ENCODE peak calls at places on chromosomes 12 and 14, in eight cellular contexts. One of them, this sample, is unnamed.
A peak's percentile ranks its signal among the peaks of the same experiment; 100 is the strongest.

GRCh38 chr14:91897121-91897701 is 29.9 kb upstream of the TC2N start:
- DNase-seq in thoracic aorta: peak; percentile 84
- DNase-seq in RWPE1: no peak
- DNase-seq in colonic mucosa: no peak
- DNase-seq in AG04450: no peak
- DNase-seq in IMR-90: peak; percentile 68
- DNase-seq in dorsolateral prefrontal cortex: peak; percentile 75
- DNase-seq in A549: no peak
- DNase-seq in this sample: peak; percentile 70

GRCh38 chr14:92690171-92691011 is 58.0 kb downstream of the LGMN start:
- DNase-seq in thoracic aorta: no peak
- DNase-seq in RWPE1: peak; percentile 74
- DNase-seq in colonic mucosa: peak; percentile 57
- DNase-seq in AG04450: peak; percentile 10
- DNase-seq in IMR-90: peak; percentile 59
- DNase-seq in dorsolateral prefrontal cortex: peak; percentile 40
- DNase-seq in A549: peak; percentile 77
- DNase-seq in this sample: peak; percentile 75

GRCh38 chr14:88669346-88669745 is 106.5 kb downstream of the ZC3H14 start:
- DNase-seq in thoracic aorta: no peak
- DNase-seq in RWPE1: no peak
- DNase-seq in colonic mucosa: no peak
- DNase-seq in AG04450: no peak
- DNase-seq in IMR-90: no peak
- DNase-seq in dorsolateral prefrontal cortex: no peak
- DNase-seq in A549: no peak
- DNase-seq in this sample: peak; percentile 53

GRCh38 chr12:94157891-94158495 is 9.6 kb downstream of the PLXNC1 start:
- DNase-seq in thoracic aorta: no peak
- DNase-seq in RWPE1: no peak
- DNase-seq in colonic mucosa: no peak
- DNase-seq in AG04450: no peak
- DNase-seq in IMR-90: no peak
- DNase-seq in dorsolateral prefrontal cortex: no peak
- DNase-seq in A549: no peak
- DNase-seq in this sample: no peak

GRCh38 chr12:32437095-32437515 is 37.7 kb downstream of the FGD4 start:
- DNase-seq in thoracic aorta: no peak
- DNase-seq in RWPE1: peak; percentile 93
- DNase-seq in colonic mucosa: no peak
- DNase-seq in AG04450: peak; percentile 81
- DNase-seq in IMR-90: peak; percentile 92
- DNase-seq in dorsolateral prefrontal cortex: no peak
- DNase-seq in A549: peak; percentile 81
- DNase-seq in this sample: no peak

GRCh38 chr14:60488175-60488574 is 2.3 kb upstream of the C14orf39 start:
- DNase-seq in thoracic aorta: no peak
- DNase-seq in RWPE1: no peak
- DNase-seq in colonic mucosa: no peak
- DNase-seq in AG04450: no peak
- DNase-seq in IMR-90: no peak
- DNase-seq in dorsolateral prefrontal cortex: no peak
- DNase-seq in A549: no peak
- DNase-seq in this sample: no peak

GRCh38 chr14:29743566-29743965 is 184.1 kb downstream of the PRKD1 start:
- DNase-seq in thoracic aorta: no peak
- DNase-seq in RWPE1: no peak
- DNase-seq in colonic mucosa: no peak
- DNase-seq in AG04450: no peak
- DNase-seq in IMR-90: no peak
- DNase-seq in dorsolateral prefrontal cortex: no peak
- DNase-seq in A549: no peak
- DNase-seq in this sample: no peak

GRCh38 chr14:51616724-51617409 is 34.8 kb upstream of the FRMD6 start:
- DNase-seq in thoracic aorta: no peak
- DNase-seq in RWPE1: peak; percentile 81
- DNase-seq in colonic mucosa: no peak
- DNase-seq in AG04450: peak; percentile 78
- DNase-seq in IMR-90: peak; percentile 94
- DNase-seq in dorsolateral prefrontal cortex: no peak
- DNase-seq in A549: peak; percentile 15
- DNase-seq in this sample: no peak

GRCh38 chr12:19764408-19764807 is 325.1 kb downstream of the AEBP2 start:
- DNase-seq in thoracic aorta: no peak
- DNase-seq in RWPE1: no peak
- DNase-seq in colonic mucosa: no peak
- DNase-seq in AG04450: no peak
- DNase-seq in IMR-90: peak; percentile 51
- DNase-seq in dorsolateral prefrontal cortex: no peak
- DNase-seq in A549: no peak
- DNase-seq in this sample: no peak

GRCh38 chr14:102316746-102317563 is 2.6 kb upstream of the ZNF839 start:
- DNase-seq in thoracic aorta: peak; percentile 64
- DNase-seq in RWPE1: peak; percentile 85
- DNase-seq in colonic mucosa: peak; percentile 94
- DNase-seq in AG04450: peak; percentile 74
- DNase-seq in IMR-90: peak; percentile 91
- DNase-seq in dorsolateral prefrontal cortex: peak; percentile 97
- DNase-seq in A549: peak; percentile 86
- DNase-seq in this sample: peak; percentile 98

GRCh38 chr14:61260939-61261776 is 20.0 kb downstream of the TMEM30B start:
- DNase-seq in thoracic aorta: no peak
- DNase-seq in RWPE1: no peak
- DNase-seq in colonic mucosa: no peak
- DNase-seq in AG04450: peak; percentile 61
- DNase-seq in IMR-90: peak; percentile 90
- DNase-seq in dorsolateral prefrontal cortex: no peak
- DNase-seq in A549: no peak
- DNase-seq in this sample: peak; percentile 52

GRCh38 chr14:91985008-91985407 is 37.5 kb upstream of the FBLN5 start:
- DNase-seq in thoracic aorta: no peak
- DNase-seq in RWPE1: no peak
- DNase-seq in colonic mucosa: no peak
- DNase-seq in AG04450: peak; percentile 24
- DNase-seq in IMR-90: peak; percentile 80
- DNase-seq in dorsolateral prefrontal cortex: no peak
- DNase-seq in A549: no peak
- DNase-seq in this sample: no peak

GRCh38 chr12:57164966-57165365 is 17.5 kb upstream of the LRP1-AS start:
- DNase-seq in thoracic aorta: no peak
- DNase-seq in RWPE1: no peak
- DNase-seq in colonic mucosa: no peak
- DNase-seq in AG04450: no peak
- DNase-seq in IMR-90: peak; percentile 44
- DNase-seq in dorsolateral prefrontal cortex: no peak
- DNase-seq in A549: no peak
- DNase-seq in this sample: peak; percentile 72

GRCh38 chr12:109670647-109671046 is 43.0 kb upstream of the FAM222A start:
- DNase-seq in thoracic aorta: no peak
- DNase-seq in RWPE1: no peak
- DNase-seq in colonic mucosa: no peak
- DNase-seq in AG04450: no peak
- DNase-seq in IMR-90: no peak
- DNase-seq in dorsolateral prefrontal cortex: no peak
- DNase-seq in A549: no peak
- DNase-seq in this sample: peak; percentile 69

GRCh38 chr14:36493761-36494160 is 26.3 kb downstream of the NKX2-1 start:
- DNase-seq in thoracic aorta: no peak
- DNase-seq in RWPE1: no peak
- DNase-seq in colonic mucosa: no peak
- DNase-seq in AG04450: no peak
- DNase-seq in IMR-90: no peak
- DNase-seq in dorsolateral prefrontal cortex: no peak
- DNase-seq in A549: no peak
- DNase-seq in this sample: no peak

GRCh38 chr12:110222027-110222426 is 59.0 kb upstream of the ATP2A2 start:
- DNase-seq in thoracic aorta: no peak
- DNase-seq in RWPE1: no peak
- DNase-seq in colonic mucosa: no peak
- DNase-seq in AG04450: no peak
- DNase-seq in IMR-90: no peak
- DNase-seq in dorsolateral prefrontal cortex: no peak
- DNase-seq in A549: no peak
- DNase-seq in this sample: no peak

GRCh38 chr12:85357609-85358008 is 77.6 kb downstream of the ALX1 start:
- DNase-seq in thoracic aorta: no peak
- DNase-seq in RWPE1: no peak
- DNase-seq in colonic mucosa: no peak
- DNase-seq in AG04450: no peak
- DNase-seq in IMR-90: no peak
- DNase-seq in dorsolateral prefrontal cortex: no peak
- DNase-seq in A549: no peak
- DNase-seq in this sample: no peak

GRCh38 chr12:50401383-50402155 is 884 bp downstream of the LARP4 start:
- DNase-seq in thoracic aorta: no peak
- DNase-seq in RWPE1: peak; percentile 23
- DNase-seq in colonic mucosa: peak; percentile 41
- DNase-seq in AG04450: no peak
- DNase-seq in IMR-90: peak; percentile 51
- DNase-seq in dorsolateral prefrontal cortex: no peak
- DNase-seq in A549: no peak
- DNase-seq in this sample: peak; percentile 36

GRCh38 chr14:99253890-99254289 is 18.1 kb downstream of the BCL11B start:
- DNase-seq in thoracic aorta: no peak
- DNase-seq in RWPE1: no peak
- DNase-seq in colonic mucosa: no peak
- DNase-seq in AG04450: no peak
- DNase-seq in IMR-90: no peak
- DNase-seq in dorsolateral prefrontal cortex: no peak
- DNase-seq in A549: no peak
- DNase-seq in this sample: no peak

GRCh38 chr14:91837076-91837475 is 30.3 kb downstream of the TC2N start:
- DNase-seq in thoracic aorta: no peak
- DNase-seq in RWPE1: no peak
- DNase-seq in colonic mucosa: no peak
- DNase-seq in AG04450: no peak
- DNase-seq in IMR-90: no peak
- DNase-seq in dorsolateral prefrontal cortex: no peak
- DNase-seq in A549: no peak
- DNase-seq in this sample: no peak

GRCh38 chr12:92108651-92109050 is 37.0 kb downstream of the BTG1 start:
- DNase-seq in thoracic aorta: no peak
- DNase-seq in RWPE1: no peak
- DNase-seq in colonic mucosa: no peak
- DNase-seq in AG04450: peak; percentile 36
- DNase-seq in IMR-90: peak; percentile 78
- DNase-seq in dorsolateral prefrontal cortex: no peak
- DNase-seq in A549: no peak
- DNase-seq in this sample: peak; percentile 69

GRCh38 chr12:41460906-41461305 is 272.8 kb downstream of the PDZRN4 start:
- DNase-seq in thoracic aorta: no peak
- DNase-seq in RWPE1: no peak
- DNase-seq in colonic mucosa: no peak
- DNase-seq in AG04450: no peak
- DNase-seq in IMR-90: no peak
- DNase-seq in dorsolateral prefrontal cortex: no peak
- DNase-seq in A549: no peak
- DNase-seq in this sample: no peak

DNA sequence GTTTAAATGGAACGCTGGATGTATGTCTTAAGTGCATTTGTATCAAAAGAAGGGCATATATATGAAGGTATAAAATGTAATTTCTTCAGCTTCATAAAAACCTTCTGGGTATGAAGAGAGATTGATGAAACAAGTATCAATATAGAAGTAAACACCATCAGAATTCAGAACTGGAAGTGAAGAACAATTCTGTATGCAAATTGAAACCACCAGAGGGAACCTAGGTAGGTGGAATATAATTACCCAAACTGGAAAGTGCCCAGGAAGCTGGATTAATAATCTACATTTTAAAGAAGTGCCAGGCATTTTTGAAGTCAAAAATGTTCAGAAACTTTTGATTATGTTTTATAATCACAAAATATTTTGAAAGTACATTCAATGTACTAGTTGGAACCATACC is 336.2 kb upstream of the GARIN6 start:
- DNase-seq in thoracic aorta: no peak
- DNase-seq in RWPE1: no peak
- DNase-seq in colonic mucosa: no peak
- DNase-seq in AG04450: no peak
- DNase-seq in IMR-90: no peak
- DNase-seq in dorsolateral prefrontal cortex: no peak
- DNase-seq in A549: no peak
- DNase-seq in this sample: no peak
- TF ChIP-seq CTCF in thoracic aorta: no peak
- TF ChIP-seq CTCF in RWPE1: no peak
- TF ChIP-seq CTCF in colonic mucosa: no peak
- TF ChIP-seq CTCF in AG04450: no peak
- TF ChIP-seq CTCF in IMR-90: no peak
- TF ChIP-seq CTCF in dorsolateral prefrontal cortex: no peak
- TF ChIP-seq CTCF in A549: no peak
- TF ChIP-seq CTCF in this sample: no peak

DNA sequence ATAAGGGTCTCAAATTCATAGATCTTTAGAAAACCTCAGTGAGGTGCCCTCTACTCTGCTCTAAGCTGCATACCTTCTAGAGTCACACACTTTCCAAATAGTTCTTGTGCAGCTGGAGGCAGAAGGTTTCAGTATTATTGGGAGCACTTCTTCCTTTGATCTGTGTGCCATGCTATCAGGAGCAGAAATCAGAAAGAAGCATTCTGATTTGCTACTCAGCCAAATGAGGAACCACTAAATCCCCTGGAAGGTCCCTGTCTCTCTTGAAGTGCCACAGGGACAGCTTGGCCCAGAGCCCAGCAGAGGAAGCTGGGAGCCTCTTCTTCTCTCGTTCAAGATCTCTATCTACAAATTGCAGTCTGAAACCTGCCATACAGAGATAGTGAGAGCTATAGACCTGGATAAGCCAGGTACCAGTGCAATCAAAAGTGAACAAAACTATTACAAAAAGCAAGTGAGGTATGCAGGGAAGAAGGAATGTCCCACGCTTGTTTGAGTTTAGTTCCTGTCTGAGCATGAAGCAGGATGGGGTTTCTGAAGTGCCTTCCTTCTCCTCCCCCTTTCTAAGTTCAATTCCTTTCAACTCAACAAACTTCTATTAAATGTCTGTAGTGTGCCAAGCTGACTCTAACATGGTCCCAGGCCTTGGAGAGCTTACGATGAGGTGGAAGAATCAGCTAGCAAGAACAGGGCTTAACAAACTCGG is 100.9 kb upstream of the PARP11 start:
- DNase-seq in thoracic aorta: no peak
- DNase-seq in RWPE1: no peak
- DNase-seq in colonic mucosa: no peak
- DNase-seq in AG04450: no peak
- DNase-seq in IMR-90: no peak
- DNase-seq in dorsolateral prefrontal cortex: no peak
- DNase-seq in A549: no peak
- DNase-seq in this sample: no peak
- H3K27ac ChIP-seq in thoracic aorta: no peak overlapping the region
- H3K27ac ChIP-seq in RWPE1: no peak overlapping the region
- H3K27ac ChIP-seq in colonic mucosa: no peak overlapping the region
- H3K27ac ChIP-seq in AG04450: no peak overlapping the region
- H3K27ac ChIP-seq in IMR-90: no peak overlapping the region
- H3K27ac ChIP-seq in dorsolateral prefrontal cortex: no peak overlapping the region
- H3K27ac ChIP-seq in A549: no peak overlapping the region
- H3K27ac ChIP-seq in this sample: no peak overlapping the region

GRCh38 chr14:104770851-104771272 is 17.9 kb downstream of the SIVA1 start:
- DNase-seq in thoracic aorta: no peak
- DNase-seq in RWPE1: no peak
- DNase-seq in colonic mucosa: no peak
- DNase-seq in AG04450: no peak
- DNase-seq in IMR-90: no peak
- DNase-seq in dorsolateral prefrontal cortex: no peak
- DNase-seq in A549: no peak
- DNase-seq in this sample: peak; percentile 72
- TF ChIP-seq CTCF in thoracic aorta: peak; percentile 58
- TF ChIP-seq CTCF in RWPE1: peak; percentile 33
- TF ChIP-seq CTCF in colonic mucosa: no peak
- TF ChIP-seq CTCF in AG04450: peak; percentile 56
- TF ChIP-seq CTCF in IMR-90: peak; percentile 45
- TF ChIP-seq CTCF in dorsolateral prefrontal cortex: no peak
- TF ChIP-seq CTCF in A549: peak; percentile 11
- TF ChIP-seq CTCF in this sample: peak; percentile 75

GRCh38 chr12:3122841-3123678 is 45.9 kb downstream of the TSPAN9 start:
- DNase-seq in thoracic aorta: peak; percentile 49
- DNase-seq in RWPE1: peak; percentile 38
- DNase-seq in colonic mucosa: no peak
- DNase-seq in AG04450: no peak
- DNase-seq in IMR-90: peak; percentile 75
- DNase-seq in dorsolateral prefrontal cortex: no peak
- DNase-seq in A549: no peak
- DNase-seq in this sample: peak; percentile 68
- H3K27ac ChIP-seq in thoracic aorta: no peak overlapping the region
- H3K27ac ChIP-seq in RWPE1: peak overlapping the region; percentile 44
- H3K27ac ChIP-seq in colonic mucosa: no peak overlapping the region
- H3K27ac ChIP-seq in AG04450: peak overlapping the region; percentile 73
- H3K27ac ChIP-seq in IMR-90: no peak overlapping the region
- H3K27ac ChIP-seq in dorsolateral prefrontal cortex: no peak overlapping the region
- H3K27ac ChIP-seq in A549: no peak overlapping the region
- H3K27ac ChIP-seq in this sample: no peak overlapping the region